ENCODE peak calls at places on chromosomes 11 and 22, in ten cellular contexts. S is lower lobe of right lung, K is GM23338, D is upper lobe of right lung, W is GM12865, M is heart right ventricle, R is cardiac muscle cell, G is fibroblast of mammary gland, J is uterus, A is IMR-90. N is an unnamed sample.
A peak's percentile ranks its signal among the peaks of the same experiment; 100 is the strongest.

GRCh38 chr11:103699216-103699615 is 337.2 kb upstream of the DDI1 start:
- DNase-seq in K (peak; percentile 2), G (no peak), J (no peak), M (no peak), R (peak; percentile 19), S (no peak), A (no peak), D (no peak), W (no peak), N (peak; percentile 17)

GRCh38 chr11:120634706-120635105 is 123.2 kb downstream of the GRIK4 start:
- DNase-seq in G (no peak), K (no peak), S (no peak), J (no peak), M (no peak), W (no peak), D (no peak), A (no peak), R (no peak), N (no peak)

GRCh38 chr22:27327981-27328721 is 473.4 kb downstream of the MN1 start:
- DNase-seq in A (no peak), D (no peak), M (no peak), R (no peak), G (no peak), J (no peak), K (no peak), S (no peak), W (no peak), N (no peak)

GRCh38 chr11:69644071-69644961 is 3.4 kb downstream of the CCND1 start:
- DNase-seq in J (no peak), W (no peak), A (peak; percentile 92), R (peak; percentile 93), G (peak; percentile 87), D (peak; percentile 95), K (no peak), M (peak; percentile 87), S (peak; percentile 92), N (peak; percentile 91)

GRCh38 chr11:77151804-77152513 is 23.9 kb downstream of the MYO7A start:
- DNase-seq in M (no peak), S (peak; percentile 44), D (no peak), W (no peak), K (no peak), R (peak; percentile 70), G (peak; percentile 33), J (no peak), A (peak; percentile 32), N (no peak)

GRCh38 chr22:50502628-50503474 is 4.7 kb downstream of the LMF2 start:
- DNase-seq in M (no peak), R (no peak), W (no peak), K (no peak), S (no peak), J (no peak), A (no peak), D (no peak), G (no peak), N (no peak)

GRCh38 chr11:68775951-68776388 is 24.6 kb upstream of the TESMIN start:
- DNase-seq in J (no peak), K (no peak), G (no peak), A (no peak), S (no peak), M (no peak), R (no peak), W (no peak), D (no peak), N (no peak)

GRCh38 chr11:94183886-94184264 is 55.2 kb downstream of the PANX1 start:
- DNase-seq in M (peak; percentile 66), S (peak; percentile 71), A (peak; percentile 67), J (peak; percentile 51), R (peak; percentile 80), D (peak; percentile 74), G (peak; percentile 62), W (peak; percentile 69), K (peak; percentile 83), N (peak; percentile 78)

GRCh38 chr11:94678236-94678635 is 89.9 kb upstream of the AMOTL1 start:
- DNase-seq in A (no peak), M (no peak), J (no peak), G (no peak), R (peak; percentile 12), D (no peak), K (no peak), W (no peak), S (no peak), N (no peak)

GRCh38 chr22:48823941-48824340 is 1003.7 kb downstream of the BRD1 start:
- DNase-seq in K (no peak), D (peak; percentile 33), G (no peak), M (no peak), A (no peak), R (no peak), S (no peak), J (no peak), W (no peak), N (no peak)

GRCh38 chr11:64810891-64811272 is 531 bp upstream of the MEN1 start:
- DNase-seq in R (no peak), J (no peak), W (peak; percentile 70), G (no peak), M (no peak), S (no peak), A (no peak), D (no peak), K (peak; percentile 79), N (no peak)

GRCh38 chr11:68269414-68270081 is 2.2 kb downstream of the C11orf24 start:
- DNase-seq in J (no peak), W (no peak), M (no peak), G (peak; percentile 84), R (peak; percentile 79), A (peak; percentile 92), D (no peak), K (no peak), S (no peak), N (peak; percentile 87)

GRCh38 chr11:4195909-4196308 is 101.3 kb downstream of the RRM1 start:
- DNase-seq in S (no peak), R (no peak), G (no peak), J (no peak), D (no peak), W (no peak), M (no peak), K (no peak), A (no peak), N (no peak)

GRCh38 chr22:19554834-19555404 is 30.7 kb upstream of the CLDN5 start:
- DNase-seq in D (no peak), S (no peak), M (no peak), R (peak; percentile 25), G (peak; percentile 14), A (peak; percentile 35), W (no peak), K (peak; percentile 85), J (no peak), N (peak; percentile 33)

DNA sequence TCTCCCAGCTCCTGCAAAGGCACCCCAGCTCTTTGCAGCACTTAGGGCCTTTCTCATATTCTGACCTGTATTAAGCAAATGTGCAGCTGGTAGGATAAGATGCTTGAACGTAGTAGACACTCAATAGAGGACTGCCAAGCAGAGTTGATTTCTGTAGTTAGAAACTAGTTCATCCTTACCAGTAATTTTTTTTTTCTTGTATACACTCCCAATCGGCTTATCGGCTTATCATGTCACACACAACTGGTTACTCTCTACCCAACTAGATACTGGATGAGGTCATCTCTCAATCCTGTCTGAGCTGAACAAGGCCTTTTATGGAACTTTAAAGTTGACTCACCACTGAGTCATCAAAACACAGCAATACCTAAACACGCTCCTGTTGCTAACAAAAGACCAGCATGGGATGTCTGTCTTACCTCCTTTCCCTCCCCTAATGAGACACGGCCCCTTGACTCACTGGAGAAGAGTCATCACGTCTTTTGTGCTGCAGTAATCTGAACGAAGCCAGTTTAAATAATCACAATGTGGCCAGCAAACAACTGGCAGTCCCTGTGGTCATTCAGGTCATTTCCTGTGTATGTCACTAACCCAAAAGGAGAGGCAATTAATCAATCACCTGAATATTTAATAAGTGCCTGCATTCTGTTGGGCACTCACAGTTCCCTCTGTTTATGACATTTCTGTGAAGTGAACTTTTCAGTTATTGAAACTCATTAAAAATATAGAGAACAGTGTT is 7.5 kb upstream of the WEE1 start:
- DNase-seq in J (peak; percentile 90), G (peak; percentile 100), S (no peak), W (peak; percentile 90), D (no peak), R (peak; percentile 100), A (peak; percentile 100), M (no peak), K (peak; percentile 85), N (peak; percentile 100)
- TF ChIP-seq CTCF in J (no peak), G (no peak), S (no peak), W (no peak), D (no peak), R (no peak), A (no peak), M (no peak), K (no peak), N (no peak)

DNA sequence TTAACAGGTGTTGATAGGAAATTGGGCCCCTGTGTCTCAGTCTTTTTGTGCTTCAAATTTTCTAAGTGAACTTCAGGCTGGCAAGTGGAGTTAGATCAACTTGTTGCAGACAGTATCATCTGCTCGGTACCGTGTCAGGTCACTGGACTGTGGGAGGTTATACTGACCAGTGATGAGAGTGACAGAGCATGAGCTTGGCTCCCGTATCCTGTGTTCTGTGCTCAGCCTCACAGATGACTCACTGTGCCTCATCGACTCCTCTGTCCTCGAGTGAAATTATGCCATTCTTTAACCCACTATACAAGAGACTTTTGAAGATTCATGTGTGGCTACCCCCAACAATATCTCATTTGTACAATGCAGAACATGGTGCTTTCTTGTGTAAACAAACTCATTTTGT is 7.9 kb downstream of the GRAP2 start:
- DNase-seq in D (no peak), R (no peak), S (no peak), A (peak; percentile 8), J (no peak), W (peak; percentile 35), G (peak; percentile 54), M (no peak), K (no peak), N (no peak)
- H3K4me3 ChIP-seq in D (no peak overlapping the region), R (no peak overlapping the region), S (no peak overlapping the region), A (no peak overlapping the region), J (no peak overlapping the region), W (no peak overlapping the region), G (no peak overlapping the region), M (no peak overlapping the region), K (no peak overlapping the region), N (no peak overlapping the region)

GRCh38 chr22:23356094-23356493 is 175.8 kb downstream of the BCR start:
- DNase-seq in M (no peak), J (no peak), W (no peak), D (no peak), S (no peak), G (no peak), K (no peak), A (no peak), R (no peak), N (no peak)
- TF ChIP-seq CTCF in M (no peak), J (no peak), W (no peak), D (no peak), S (no peak), G (no peak), K (no peak), A (no peak), R (no peak), N (no peak)

DNA sequence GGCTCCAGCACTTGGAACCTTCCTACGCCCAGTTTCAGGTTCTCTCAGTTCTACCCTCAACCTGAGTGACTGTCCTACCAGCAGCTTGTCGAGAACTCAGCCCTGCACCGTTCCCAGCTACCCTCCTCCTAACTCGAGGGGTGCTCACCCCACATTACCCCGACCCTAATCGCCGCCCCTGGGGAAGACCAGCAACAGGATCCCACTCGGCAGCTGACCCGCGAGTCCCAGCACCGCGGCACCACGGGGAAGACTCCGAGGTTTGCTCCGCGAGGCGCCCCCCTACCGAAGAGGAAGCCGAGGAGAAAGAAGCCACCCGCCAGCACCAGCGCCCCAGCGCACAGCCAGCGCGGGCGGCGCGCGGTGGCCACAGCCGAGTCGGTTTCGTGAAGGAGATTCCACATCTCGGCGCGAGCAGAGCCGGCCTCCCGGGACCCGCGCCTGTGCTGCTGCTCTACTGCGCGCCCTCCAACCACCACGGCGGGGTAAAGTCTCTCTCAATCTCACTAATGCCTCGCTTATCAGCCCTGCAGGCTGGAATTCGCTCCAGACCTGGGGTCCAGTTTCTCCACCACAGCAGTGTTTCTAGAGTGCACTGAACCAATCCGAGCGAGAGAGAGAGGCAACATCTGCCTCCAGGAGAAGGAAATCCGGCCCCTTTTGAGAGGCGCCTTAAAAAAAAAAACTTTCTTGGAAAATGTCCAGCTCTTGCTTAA is at the start of gene FOLH1:
- DNase-seq in W (peak; percentile 1), M (peak; percentile 24), R (peak; percentile 59), S (peak; percentile 51), J (peak; percentile 11), K (peak; percentile 74), A (no peak), D (peak; percentile 71), G (peak; percentile 15), N (peak; percentile 18)
- H3K4me3 ChIP-seq in W (peak within 1 kb of the TSS; percentile 22), M (peak within 1 kb of the TSS; percentile 41), R (no peak within 1 kb of the TSS), S (peak within 1 kb of the TSS; percentile 56), J (peak within 1 kb of the TSS; percentile 18), K (peak within 1 kb of the TSS; percentile 78), A (no peak within 1 kb of the TSS), D (peak within 1 kb of the TSS; percentile 46), G (peak within 1 kb of the TSS; percentile 13), N (peak within 1 kb of the TSS; percentile 13)

N was measured in cardiac fibroblast.